ENCODE peak calls at places on chromosomes 16 and 17, in five cellular contexts. Y, J, F, K and T are unnamed samples.

GRCh38 chr16:79298476-79299153 is 301.9 kb downstream of the MAF start:
- DNase-seq in F (no peak), J (no peak), K (no peak), Y (no peak), T (no peak)

GRCh38 chr17:77831497-77832179 is 126.9 kb upstream of the TNRC6C start:
- DNase-seq in K (no peak), Y (no peak), J (no peak), F (no peak), T (no peak)

GRCh38 chr16:24289301-24289700 is 33.2 kb downstream of the CACNG3 start:
- DNase-seq in J (no peak), K (no peak), F (no peak), Y (no peak), T (no peak)

GRCh38 chr16:51113254-51114125 is 37.6 kb downstream of the SALL1 start:
- DNase-seq in Y (no peak), K (no peak), F (no peak), J (no peak), T (no peak)

GRCh38 chr17:79583475-79583874 is 27.4 kb downstream of the RBFOX3 start:
- DNase-seq in Y (no peak), K (no peak), F (no peak), J (no peak), T (no peak)

GRCh38 chr17:3639981-3640596 is 3.5 kb downstream of the CTNS start:
- DNase-seq in K (no peak), Y (peak; percentile 56), F (no peak), J (no peak), T (no peak)

GRCh38 chr17:152860-153420 is 15.6 kb downstream of the SCGB1C2 start:
- DNase-seq in J (no peak), F (no peak), K (no peak), Y (no peak), T (no peak)

GRCh38 chr16:54283735-54284318 is 2.8 kb downstream of the IRX3 start:
- DNase-seq in F (no peak), K (no peak), J (no peak), Y (no peak), T (no peak)

GRCh38 chr16:46980926-46981325 is 7.5 kb upstream of the DNAJA2 start:
- DNase-seq in Y (no peak), J (no peak), F (no peak), K (no peak), T (no peak)

GRCh38 chr16:74625500-74626350 is 18.8 kb upstream of the GLG1 start:
- DNase-seq in K (no peak), J (no peak), Y (no peak), F (no peak), T (no peak)

GRCh38 chr16:68356249-68356918 is 45.6 kb downstream of the PRMT7 start:
- DNase-seq in Y (no peak), K (no peak), J (no peak), F (no peak), T (no peak)

GRCh38 chr17:45334701-45335677 is 18.2 kb upstream of the MAP3K14 start:
- DNase-seq in F (no peak), J (no peak), Y (no peak), K (no peak), T (no peak)

GRCh38 chr17:70702683-70703255 is 533.4 kb downstream of the KCNJ2 start:
- DNase-seq in J (no peak), Y (no peak), K (no peak), F (no peak), T (no peak)

GRCh38 chr16:75251280-75252048 is at the start of gene BCAR1:
- DNase-seq in K (no peak), Y (peak; percentile 95), J (peak; percentile 89), F (peak; percentile 86), T (peak; percentile 73)